ENCODE peak calls at places on chromosomes 3 and 15, in seven cellular contexts. L is AG04450, W is AG04449, O is fibroblast of pulmonary artery, V is mammary epithelial cell, X is psoas muscle, A is pancreas. G is an unnamed sample.

GRCh38 chr3:9747267-9747666 is 2.5 kb upstream of the OGG1 start:
- DNase-seq in L (no peak), W (no peak), O (peak; percentile 63), V (no peak), X (no peak), A (no peak), G (no peak)

GRCh38 chr3:195195321-195196209 is 75.4 kb downstream of the XXYLT1 start:
- DNase-seq in L (no peak), W (no peak), O (no peak), V (no peak), X (peak; percentile 35), A (no peak), G (peak; percentile 63)

GRCh38 chr3:106746286-106746685 is 631.0 kb upstream of the CCDC54 start:
- DNase-seq in L (no peak), W (no peak), O (no peak), V (no peak), X (no peak), A (no peak), G (no peak)

GRCh38 chr3:13853978-13854296 is 25.9 kb downstream of the WNT7A start:
- DNase-seq in L (no peak), W (no peak), O (no peak), V (peak; percentile 99), X (no peak), A (no peak), G (peak; percentile 71)

GRCh38 chr3:69084326-69084667 is 440 bp upstream of the ARL6IP5 start:
- DNase-seq in L (no peak), W (no peak), O (peak; percentile 81), V (peak; percentile 89), X (no peak), A (no peak), G (no peak)

GRCh38 chr3:14363976-14364375 is 38.4 kb upstream of the SLC6A6 start:
- DNase-seq in L (no peak), W (no peak), O (no peak), V (no peak), X (no peak), A (no peak), G (no peak)

GRCh38 chr3:151630938-151631417 is 102.7 kb upstream of the AADACL2 start:
- DNase-seq in L (no peak), W (no peak), O (peak; percentile 93), V (no peak), X (no peak), A (no peak), G (no peak)

GRCh38 chr15:73599934-73600333 is 33.3 kb downstream of the NPTN start:
- DNase-seq in L (no peak), W (no peak), O (no peak), V (peak; percentile 74), X (no peak), A (no peak), G (no peak)

GRCh38 chr3:138774529-138775253 is 60.0 kb downstream of the PIK3CB start:
- DNase-seq in L (peak; percentile 98), W (peak; percentile 99), O (peak; percentile 98), V (peak; percentile 98), X (no peak), A (no peak), G (no peak)

GRCh38 chr3:131561511-131561910 is 58.7 kb upstream of the MRPL3 start:
- DNase-seq in L (no peak), W (no peak), O (peak; percentile 45), V (peak; percentile 20), X (no peak), A (no peak), G (no peak)

GRCh38 chr3:40407611-40408010 is 20.6 kb downstream of the ENTPD3 start:
- DNase-seq in L (no peak), W (no peak), O (no peak), V (no peak), X (no peak), A (no peak), G (no peak)

GRCh38 chr15:96342611-96343528 is 12.4 kb downstream of the NR2F2 start:
- DNase-seq in L (no peak), W (no peak), O (peak; percentile 50), V (no peak), X (no peak), A (no peak), G (peak; percentile 68)

GRCh38 chr3:30512596-30512995 is 93.8 kb upstream of the TGFBR2 start:
- DNase-seq in L (no peak), W (no peak), O (no peak), V (no peak), X (no peak), A (no peak), G (no peak)

GRCh38 chr3:132749786-132750185 is 27.6 kb upstream of the NPHP3 start:
- DNase-seq in L (no peak), W (no peak), O (peak; percentile 14), V (no peak), X (no peak), A (no peak), G (no peak)

GRCh38 chr3:131795382-131796085 is 239.3 kb downstream of the CPNE4 start:
- DNase-seq in L (no peak), W (no peak), O (peak; percentile 28), V (no peak), X (no peak), A (no peak), G (no peak)

GRCh38 chr3:156745766-156746165 is 71.4 kb downstream of the TIPARP start:
- DNase-seq in L (no peak), W (no peak), O (no peak), V (no peak), X (no peak), A (no peak), G (no peak)

GRCh38 chr3:156747046-156747445 is 72.7 kb downstream of the TIPARP start:
- DNase-seq in L (no peak), W (no peak), O (no peak), V (no peak), X (no peak), A (no peak), G (no peak)

GRCh38 chr3:156742401-156742800 is 68.0 kb downstream of the TIPARP start:
- DNase-seq in L (no peak), W (no peak), O (no peak), V (no peak), X (no peak), A (no peak), G (no peak)

GRCh38 chr3:156743859-156744258 is 69.5 kb downstream of the TIPARP start:
- DNase-seq in L (no peak), W (no peak), O (no peak), V (no peak), X (no peak), A (no peak), G (no peak)

DNA sequence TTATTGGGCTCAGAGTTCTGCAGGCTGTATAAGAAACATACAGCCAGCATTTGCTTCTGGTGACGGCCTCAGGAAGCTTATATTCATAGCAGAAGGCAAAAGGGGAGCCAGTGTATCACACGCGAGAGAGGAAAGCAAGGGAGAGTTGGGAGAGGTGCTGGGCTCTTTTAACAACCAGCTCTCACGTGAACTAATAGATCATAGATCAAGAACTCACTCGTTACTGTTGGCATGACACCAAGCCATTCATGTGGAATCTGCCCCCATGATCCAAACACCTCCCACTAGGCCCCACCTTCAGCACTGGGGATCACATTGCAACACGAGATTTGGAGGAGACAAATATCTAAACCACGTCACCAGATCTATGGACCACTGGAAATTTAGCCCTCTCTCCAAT is 70.2 kb downstream of the TIPARP start:
- DNase-seq in L (no peak), W (no peak), O (no peak), V (no peak), X (no peak), A (no peak), G (no peak)
- H3K4me3 ChIP-seq in L (no peak overlapping the region), W (no peak overlapping the region), O (no peak overlapping the region), V (no peak overlapping the region), X (no peak overlapping the region), A (no peak overlapping the region), G (no peak overlapping the region)

GRCh38 chr3:128490650-128491070 is 2.3 kb downstream of the GATA2 start:
- DNase-seq in L (no peak), W (no peak), O (no peak), V (no peak), X (no peak), A (no peak), G (peak; percentile 78)

GRCh38 chr3:128491071-128491899 is 1.7 kb downstream of the GATA2 start:
- DNase-seq in L (no peak), W (no peak), O (no peak), V (no peak), X (no peak), A (peak; percentile 78), G (peak; percentile 64)

GRCh38 chr3:128488995-128489859 is 3.8 kb downstream of the GATA2 start:
- DNase-seq in L (no peak), W (no peak), O (peak; percentile 62), V (no peak), X (no peak), A (peak; percentile 90), G (peak; percentile 88)

GRCh38 chr3:128488636-128488994 is 4.4 kb downstream of the GATA2 start:
- DNase-seq in L (no peak), W (no peak), O (no peak), V (no peak), X (no peak), A (no peak), G (no peak)

DNA sequence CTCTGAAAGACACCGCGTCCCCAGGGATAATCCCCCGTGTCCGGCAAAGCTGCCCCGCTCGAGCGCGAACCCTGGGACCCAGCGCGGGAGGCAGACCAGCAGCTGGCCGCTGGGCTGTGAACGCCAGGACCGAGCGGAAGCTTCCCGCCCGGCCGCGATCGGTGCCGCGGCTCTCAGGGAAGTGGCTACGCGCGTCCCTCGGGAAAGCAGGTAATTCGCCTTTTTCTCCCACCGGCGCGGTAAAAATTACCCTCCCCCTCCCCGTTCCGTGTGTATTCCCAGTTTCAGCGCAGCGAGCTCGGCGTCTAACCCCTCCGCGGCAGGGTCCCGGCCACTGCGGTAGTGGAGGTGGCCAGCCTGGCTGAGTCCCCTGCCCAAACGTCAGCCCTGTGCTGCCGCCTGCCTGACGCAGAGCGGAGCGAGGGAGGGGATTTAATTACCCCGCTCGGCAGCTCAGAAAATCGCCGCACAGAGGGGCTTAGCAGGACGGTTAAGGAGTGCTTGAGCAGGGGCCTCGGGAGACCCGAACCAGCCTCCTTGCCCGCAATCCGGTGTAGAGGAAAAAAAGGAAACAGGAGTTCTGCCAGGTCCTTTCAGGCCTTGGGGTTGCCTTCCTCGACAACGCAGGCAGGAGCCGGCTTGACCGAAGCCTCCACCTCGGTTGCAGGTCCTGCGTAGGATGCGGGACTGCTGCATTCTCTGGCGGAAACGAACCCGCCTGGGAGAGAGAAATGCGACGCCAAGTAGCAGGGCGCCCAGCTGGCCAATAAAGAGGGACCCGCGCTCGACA is 2.9 kb downstream of the GATA2 start:
- DNase-seq in L (no peak), W (no peak), O (peak; percentile 55), V (peak; percentile 34), X (no peak), A (peak; percentile 84), G (peak; percentile 84)
- H3K4me3 ChIP-seq in L (peak overlapping the region; percentile 82), W (peak overlapping the region; percentile 82), O (peak overlapping the region; percentile 84), V (peak overlapping the region; percentile 40), X (peak overlapping the region; percentile 73), A (peak overlapping the region; percentile 54), G (peak overlapping the region; percentile 78)

GRCh38 chr3:28343144-28343543 is 5.4 kb upstream of the ZCWPW2 start:
- DNase-seq in L (no peak), W (no peak), O (no peak), V (no peak), X (no peak), A (no peak), G (no peak)
- H3K4me3 ChIP-seq in L (peak overlapping the region; percentile 52), W (no peak overlapping the region), O (no peak overlapping the region), V (no peak overlapping the region), X (no peak overlapping the region), A (no peak overlapping the region), G (no peak overlapping the region)

DNA sequence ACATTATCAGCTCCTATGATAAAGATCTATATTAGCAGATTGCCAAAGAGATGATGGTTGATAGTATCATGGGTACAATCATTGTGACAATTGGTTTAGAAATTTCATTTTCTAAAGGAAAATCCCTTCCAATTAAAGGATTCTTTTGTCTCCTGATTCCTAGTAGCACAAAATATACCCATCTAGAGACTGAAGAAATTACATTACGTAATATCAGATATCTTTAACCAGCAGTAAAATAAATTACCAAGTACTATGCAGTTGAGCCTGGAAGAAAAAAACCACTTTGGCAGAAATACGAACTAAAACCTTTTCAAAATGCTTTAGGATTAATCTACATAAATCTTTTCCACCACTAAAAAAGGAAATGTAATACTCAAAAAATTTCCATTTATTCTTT is 35.6 kb upstream of the SHC4 start:
- DNase-seq in L (no peak), W (no peak), O (no peak), V (no peak), X (no peak), A (no peak), G (no peak)
- H3K4me3 ChIP-seq in L (no peak overlapping the region), W (no peak overlapping the region), O (no peak overlapping the region), V (no peak overlapping the region), X (no peak overlapping the region), A (no peak overlapping the region), G (no peak overlapping the region)

G was measured in kidney.